ENCODE peak calls at places on chromosomes 5 and 9, in five cellular contexts. P is mesendoderm, O is IMR-90, Q is trophoblast cell, Z is H1. T is an unnamed sample.

GRCh38 chr9:120693609-120694008 is 20.7 kb downstream of the MEGF9 start:
- DNase-seq in Q (no peak), P (no peak), Z (no peak), O (peak), T (peak)

GRCh38 chr9:97593960-97594359 is 39.2 kb downstream of the TSTD2 start:
- DNase-seq in O (peak), Q (no peak), P (no peak), Z (no peak), T (no peak)

GRCh38 chr9:727767-728166 is 113.7 kb upstream of the DMRT1 start:
- DNase-seq in Q (peak), O (no peak), P (peak), Z (no peak), T (no peak)

GRCh38 chr9:70412678-70413426 is 1.6 kb downstream of the KLF9 start:
- DNase-seq in O (peak), P (peak), Z (peak), Q (peak), T (peak)

GRCh38 chr5:13625616-13626198 is 318.8 kb downstream of the DNAH5 start:
- DNase-seq in Z (no peak), O (peak), Q (no peak), P (no peak), T (no peak)

GRCh38 chr5:135140805-135141204 is 106.8 kb upstream of the PITX1 start:
- DNase-seq in P (no peak), O (peak), Q (peak), Z (no peak), T (peak)

GRCh38 chr9:99004717-99005460 is 61.2 kb downstream of the COL15A1 start:
- DNase-seq in Z (no peak), Q (no peak), O (no peak), P (no peak), T (no peak)

GRCh38 chr9:107751522-107752235 is 262.1 kb upstream of the KLF4 start:
- DNase-seq in P (peak), Q (peak), O (peak), Z (no peak), T (peak)

GRCh38 chr5:3009605-3010004 is 258.1 kb upstream of the IRX2 start:
- DNase-seq in P (no peak), O (no peak), Z (no peak), Q (no peak), T (no peak)

GRCh38 chr9:84917366-84918063 is 248.0 kb downstream of the NTRK2 start:
- DNase-seq in O (no peak), Z (no peak), Q (no peak), P (peak), T (no peak)

GRCh38 chr5:174943785-174944184 is 219.4 kb downstream of the MSX2 start:
- DNase-seq in P (peak), Q (no peak), Z (no peak), O (no peak), T (no peak)
- H3K18ac ChIP-seq in P (no peak), Q (no peak), Z (no peak), O (no peak), T (no peak)

DNA sequence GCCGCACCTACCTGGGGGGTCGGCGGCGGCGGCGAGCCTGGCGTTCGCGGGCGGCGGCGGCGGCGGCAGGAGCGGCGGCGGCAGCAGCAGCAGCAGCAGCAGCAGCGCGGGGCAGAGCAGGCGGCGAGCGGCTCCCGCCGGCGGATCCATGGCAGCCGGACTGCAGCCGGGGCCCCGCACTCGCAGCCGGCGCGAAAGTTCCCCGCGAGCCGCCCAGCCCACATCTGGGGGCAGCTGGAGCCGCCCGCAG is 157 bp downstream of the ADAMTS2 start:
- DNase-seq in Q (no peak), O (no peak), Z (peak), P (no peak), T (no peak)
- H3K18ac ChIP-seq in Q (no peak), O (no peak), Z (no peak), P (peak), T (no peak)

DNA sequence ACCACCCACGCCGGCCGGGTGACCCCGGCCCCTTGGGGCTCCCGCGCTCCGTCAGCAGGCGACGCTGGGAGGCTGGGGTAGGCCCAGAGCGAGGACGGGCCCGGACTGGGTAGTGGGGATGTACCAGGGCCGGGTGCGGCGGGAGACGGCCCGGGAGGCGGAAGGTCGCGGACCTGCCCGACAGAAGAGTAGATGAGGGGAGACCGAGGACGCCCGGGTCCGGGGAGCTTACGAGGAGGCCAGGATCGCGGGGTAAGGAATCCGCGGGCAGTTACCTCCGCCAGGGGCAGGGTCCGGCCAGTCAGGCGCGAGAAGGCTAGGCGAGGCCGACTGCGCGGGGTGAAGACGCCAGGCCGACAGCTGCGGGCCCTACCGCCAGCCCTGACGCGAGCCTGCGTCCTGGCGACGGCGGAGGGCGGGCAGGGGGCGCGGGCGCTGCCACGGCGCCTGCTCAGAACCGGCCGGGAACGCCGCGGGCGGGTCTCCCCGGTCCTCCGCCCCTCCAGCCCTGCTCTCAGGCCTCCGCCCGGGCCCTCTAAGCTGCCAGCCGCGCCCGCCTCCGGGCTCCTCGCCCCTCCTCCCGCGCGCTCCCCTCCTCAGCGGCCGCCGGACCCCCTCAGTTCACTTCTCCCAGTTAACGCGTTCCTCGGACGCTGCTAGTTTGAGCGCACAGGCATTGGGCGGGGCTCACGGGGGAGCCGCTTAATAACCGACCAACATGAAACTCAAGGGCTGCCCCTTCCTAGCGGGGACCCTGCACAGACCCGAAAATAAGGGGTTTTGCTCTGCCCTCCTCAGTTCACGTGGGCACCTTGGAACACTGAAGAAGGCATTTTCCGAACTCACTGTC is at the start of gene CPLANE1:
- DNase-seq in P (peak), Z (peak), Q (peak), O (peak), T (peak)
- H3K18ac ChIP-seq in P (peak), Z (peak), Q (peak), O (peak), T (peak)

GRCh38 chr5:77308154-77308960 is 97.9 kb downstream of the PDE8B start:
- DNase-seq in Q (no peak), P (peak), O (no peak), Z (no peak), T (no peak)
- H3K18ac ChIP-seq in Q (no peak), P (no peak), O (no peak), Z (no peak), T (no peak)